ENCODE peak calls at places on chromosome X, in four cellular contexts. K is K562, L is HepG2, N is HCT116. B is an unnamed sample. For H3K36me3, the result is how much of the 10 kb centered on the place peaks cover.

GRCh38 chrX:95760356-95760755 is 924.3 kb upstream of the DIAPH2 start:
- DNase-seq in K (no peak), L (no peak), N (no peak), B (no peak)

GRCh38 chrX:16148896-16149295 is 18.4 kb upstream of the MAGEB17 start:
- DNase-seq in K (no peak), L (no peak), N (no peak), B (no peak)

GRCh38 chrX:109856974-109857373 is 123.9 kb upstream of the ACSL4 start:
- DNase-seq in K (peak), N (no peak), L (peak), B (no peak)

GRCh38 chrX:134162032-134162431 is 75.0 kb upstream of the CCDC160 start:
- DNase-seq in K (no peak), L (no peak), N (no peak), B (no peak)

GRCh38 chrX:9668537-9668936 is 97.1 kb downstream of the GPR143 start:
- DNase-seq in N (no peak), L (no peak), K (no peak), B (no peak)

GRCh38 chrX:31800219-31800618 is 728.4 kb upstream of the FTHL17 start:
- DNase-seq in K (no peak), N (no peak), L (no peak), B (no peak)

GRCh38 chrX:22276781-22277180 is 4.1 kb downstream of the CBLL2 start:
- DNase-seq in L (no peak), N (no peak), K (no peak), B (no peak)

GRCh38 chrX:136768469-136769084 is 12.2 kb downstream of the ARHGEF6 start:
- DNase-seq in N (peak), K (peak), L (no peak), B (no peak)

GRCh38 chrX:143472334-143472938 is 44.8 kb downstream of the SPANXN3 start:
- DNase-seq in N (no peak), L (no peak), K (no peak), B (no peak)

GRCh38 chrX:133670394-133670793 is 255.1 kb upstream of the GPC4 start:
- DNase-seq in K (peak), L (no peak), N (peak), B (peak)

GRCh38 chrX:24097741-24098140 is 43.0 kb downstream of the EIF2S3 start:
- DNase-seq in L (no peak), K (no peak), N (no peak), B (no peak)

GRCh38 chrX:111101580-111101979 is 5.6 kb downstream of the PAK3 start:
- DNase-seq in K (no peak), L (no peak), N (no peak), B (no peak)

GRCh38 chrX:50971390-50971789 is 60.9 kb downstream of the BMP15 start:
- DNase-seq in K (no peak), N (peak), L (no peak), B (no peak)

GRCh38 chrX:71000139-71000538 is 68.0 kb downstream of the SNX12 start:
- DNase-seq in L (no peak), K (peak), N (no peak), B (no peak)

GRCh38 chrX:70995338-70995737 is 64.4 kb upstream of the SLC7A3 start:
- DNase-seq in L (no peak), K (no peak), N (no peak), B (no peak)

GRCh38 chrX:70998402-70999027 is 67.6 kb upstream of the SLC7A3 start:
- DNase-seq in L (peak), K (no peak), N (no peak), B (no peak)
- H3K36me3 ChIP-seq in L (under half), K (under half), N (under half), B (under half)

GRCh38 chrX:118551426-118551825 is 55.8 kb downstream of the DOCK11 start:
- DNase-seq in N (no peak), K (no peak), L (no peak), B (no peak)

GRCh38 chrX:118554511-118554910 is 58.9 kb downstream of the DOCK11 start:
- DNase-seq in K (no peak), L (no peak), N (no peak), B (no peak)

GRCh38 chrX:118550792-118551191 is 55.2 kb downstream of the DOCK11 start:
- DNase-seq in N (no peak), K (no peak), L (no peak), B (no peak)

GRCh38 chrX:118553042-118553714 is 57.6 kb downstream of the DOCK11 start:
- DNase-seq in K (no peak), N (no peak), L (no peak), B (no peak)

DNA sequence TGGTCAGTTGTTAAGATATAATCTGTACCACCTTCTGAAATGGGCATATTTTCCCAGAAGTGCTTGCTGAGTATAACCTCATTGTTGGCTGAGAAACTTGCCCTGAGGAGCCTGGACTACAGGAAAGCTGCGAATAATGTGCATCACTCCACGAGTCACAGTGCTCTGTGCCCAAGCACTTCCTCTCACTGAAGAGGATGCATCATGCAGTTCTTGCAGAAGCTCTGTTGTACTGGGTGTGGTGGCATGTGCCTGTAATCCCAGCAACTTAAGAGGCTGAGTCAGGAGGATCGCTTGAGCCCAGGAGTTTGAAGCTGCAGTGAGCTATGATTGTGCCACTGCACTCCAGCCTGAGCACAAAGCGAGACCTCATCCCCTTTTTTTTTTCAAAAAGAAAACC is 56.9 kb downstream of the DOCK11 start:
- DNase-seq in K (no peak), L (no peak), N (peak), B (no peak)
- TF ChIP-seq TCF7L2 in K (no peak), L (no peak), N (no peak), B (no peak)

GRCh38 chrX:153694687-153695270 is 7.1 kb downstream of the SLC6A8 start:
- DNase-seq in N (no peak), K (no peak), L (no peak), B (no peak)

GRCh38 chrX:153690466-153690865 is 2.7 kb downstream of the SLC6A8 start:
- DNase-seq in N (no peak), L (no peak), K (no peak), B (no peak)

GRCh38 chrX:153693216-153694086 is 5.7 kb downstream of the SLC6A8 start:
- DNase-seq in N (no peak), K (no peak), L (no peak), B (no peak)

GRCh38 chrX:153692003-153692402 is 4.3 kb downstream of the SLC6A8 start:
- DNase-seq in N (no peak), K (no peak), L (no peak), B (no peak)

DNA sequence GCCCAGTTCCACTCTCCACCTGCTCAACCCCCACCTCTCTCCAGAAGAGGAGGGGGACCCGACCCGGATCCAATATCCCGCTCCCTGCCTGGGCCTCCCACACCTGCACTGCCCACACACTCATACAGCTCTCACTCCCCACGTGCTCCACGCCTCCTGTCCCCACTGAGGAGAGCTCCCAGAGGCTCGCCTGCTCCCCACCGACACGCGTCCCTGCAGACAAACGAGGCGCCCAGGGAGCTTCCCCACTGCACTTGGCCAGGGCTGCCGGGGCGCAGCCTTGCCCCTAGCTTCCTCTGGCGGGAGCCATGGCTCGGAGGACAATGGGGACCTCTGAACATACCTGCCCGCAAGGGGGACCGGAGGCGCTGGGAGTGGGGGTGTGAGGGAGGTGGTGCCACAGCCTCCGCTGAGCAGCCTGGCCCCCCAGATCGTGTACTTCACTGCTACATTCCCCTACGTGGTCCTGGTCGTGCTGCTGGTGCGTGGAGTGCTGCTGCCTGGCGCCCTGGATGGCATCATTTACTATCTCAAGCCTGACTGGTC is 5.0 kb downstream of the SLC6A8 start:
- DNase-seq in K (no peak), N (no peak), L (no peak), B (no peak)
- H3K36me3 ChIP-seq in K (half or more), N (under half), L (under half), B (under half)

GRCh38 chrX:48703228-48703627 is 6.7 kb downstream of the SUV39H1 start:
- DNase-seq in L (no peak), N (no peak), K (no peak), B (no peak)

GRCh38 chrX:48700951-48701653 is 4.6 kb downstream of the SUV39H1 start:
- DNase-seq in L (no peak), K (no peak), N (no peak), B (no peak)

GRCh38 chrX:48702716-48703115 is 6.2 kb downstream of the SUV39H1 start:
- DNase-seq in N (no peak), K (no peak), L (no peak), B (no peak)

GRCh38 chrX:48700246-48700645 is 3.7 kb downstream of the SUV39H1 start:
- DNase-seq in K (no peak), L (no peak), N (no peak), B (no peak)

GRCh38 chrX:48702032-48702431 is 5.5 kb downstream of the SUV39H1 start:
- DNase-seq in K (peak), L (no peak), N (no peak), B (no peak)
- TF ChIP-seq TCF7L2 in K (no peak), L (no peak), N (no peak), B (no peak)

GRCh38 chrX:13763489-13763888 is 28.9 kb downstream of the OFD1 start:
- DNase-seq in K (no peak), N (no peak), L (no peak), B (no peak)
- H3K36me3 ChIP-seq in K (half or more), N (under half), L (under half), B (under half)

GRCh38 chrX:14359727-14360126 is 169.6 kb upstream of the GLRA2 start:
- DNase-seq in L (no peak), N (no peak), K (no peak), B (no peak)
- TF ChIP-seq TCF7L2 in L (no peak), N (no peak), K (no peak), B (no peak)

DNA sequence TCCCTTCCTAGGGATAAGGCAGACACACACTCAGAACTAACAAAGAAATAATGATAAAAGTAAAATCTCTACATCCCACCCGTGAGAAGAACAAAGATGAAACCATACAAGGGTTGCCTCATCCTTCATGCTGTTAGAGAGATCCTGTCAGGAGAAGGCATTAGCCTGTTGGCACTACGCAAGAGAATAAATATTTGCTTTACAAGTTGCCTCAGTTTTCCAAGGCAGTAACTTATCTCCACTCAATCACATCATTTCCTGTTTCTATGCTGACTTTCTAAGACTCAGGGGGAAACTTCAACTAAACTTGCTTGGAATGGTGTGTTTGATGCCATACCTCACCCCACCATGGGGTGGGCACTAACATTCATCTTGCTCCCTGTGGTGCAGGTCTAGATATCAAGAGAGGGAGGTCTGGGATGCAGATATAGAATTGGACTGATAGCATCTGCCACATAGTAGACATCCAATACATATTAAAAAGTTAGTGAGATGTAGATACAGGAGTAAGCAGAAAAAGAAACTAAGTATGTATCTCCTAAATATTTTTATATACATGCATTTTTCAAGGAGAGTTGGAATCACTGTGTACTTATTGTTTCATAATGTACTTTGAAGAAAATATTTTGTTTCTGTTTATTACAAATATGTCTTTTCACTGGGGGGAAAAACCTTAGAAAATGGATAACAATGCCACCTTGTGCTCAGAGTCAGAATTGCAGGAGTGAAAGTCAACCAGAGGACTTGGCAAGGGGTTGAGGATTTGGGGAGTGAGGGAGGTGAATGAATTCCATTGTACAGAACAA is 57.2 kb upstream of the BEX4 start:
- DNase-seq in K (peak), N (no peak), L (peak), B (peak)
- H3K36me3 ChIP-seq in K (under half), N (under half), L (under half), B (under half)

B was measured in Panc1.